ENCODE peak calls at places on chromosomes 7 and 10, in ten cellular contexts. B is SHP77; D is activated T-cell treated with anti-CD3 and anti-CD28 coated beads, Interleukin-2, amount 50 U/mL, for 48 hours; N is activated effector memory CD4-positive, alpha-beta T cell treated with anti-CD3 and anti-CD28 coated beads, Interleukin-2, amount 50 U/mL, for 16 hours; M is left ventricle myocardium superior; U is left ventricle myocardium inferior; A is sigmoid colon; T is lower lobe of right lung; Y is stimulated activated CD8-positive, alpha-beta memory T cell treated with anti-CD3 and anti-CD28 coated beads, Interleukin-15, amount 100 ng/mL, for 24 hours; J is left cardiac atrium. V is an unnamed sample.
A peak's percentile ranks its signal among the peaks of the same experiment; 100 is the strongest.

GRCh38 chr10:118543714-118544400 is 51.6 kb downstream of the PRLHR start:
- DNase-seq in D (peak; percentile 59), M (peak; percentile 39), J (peak; percentile 35), T (peak; percentile 60), N (peak; percentile 74), B (peak; percentile 21), Y (peak; percentile 12), A (no peak), U (peak; percentile 27), V (peak; percentile 29)

GRCh38 chr7:107938448-107939250 is 47.7 kb downstream of the DLD start:
- DNase-seq in U (peak; percentile 44), A (peak; percentile 88), D (no peak), N (no peak), J (peak; percentile 62), B (no peak), M (peak; percentile 56), Y (no peak), T (no peak), V (no peak)

GRCh38 chr10:128322950-128323349 is 196.7 kb upstream of the MKI67 start:
- DNase-seq in M (no peak), B (no peak), T (no peak), U (no peak), D (no peak), Y (no peak), N (no peak), A (no peak), J (no peak), V (no peak)

GRCh38 chr10:45454262-45454661 is 80.2 kb downstream of the ALOX5 start:
- DNase-seq in B (no peak), T (no peak), J (no peak), Y (no peak), M (no peak), A (no peak), U (no peak), N (no peak), D (no peak), V (no peak)

GRCh38 chr7:147432068-147432467 is 1158.5 kb upstream of the C7orf33 start:
- DNase-seq in J (no peak), U (no peak), B (no peak), M (no peak), D (no peak), N (no peak), A (no peak), Y (no peak), T (no peak), V (no peak)

GRCh38 chr7:135601182-135601581 is 43.5 kb downstream of the NUP205 start:
- DNase-seq in B (no peak), U (no peak), J (no peak), Y (no peak), A (no peak), N (no peak), T (no peak), D (no peak), M (no peak), V (no peak)

GRCh38 chr7:99040104-99040958 is 103.6 kb downstream of the SMURF1 start:
- DNase-seq in U (peak; percentile 76), D (peak; percentile 71), M (peak; percentile 74), J (peak; percentile 85), N (peak; percentile 82), B (peak; percentile 75), T (peak; percentile 65), A (peak; percentile 93), Y (peak; percentile 21), V (peak; percentile 32)

GRCh38 chr7:107609861-107610260 is 29.8 kb downstream of the BCAP29 start:
- DNase-seq in U (no peak), M (no peak), T (no peak), A (no peak), Y (no peak), N (no peak), D (no peak), B (no peak), J (no peak), V (no peak)

GRCh38 chr7:153887756-153888591 is 164.2 kb upstream of the DPP6 start:
- DNase-seq in Y (no peak), D (no peak), B (no peak), U (no peak), M (no peak), J (no peak), T (peak; percentile 42), A (no peak), N (no peak), V (no peak)

GRCh38 chr10:43854042-43854441 is 205.4 kb upstream of the ZNF32 start:
- DNase-seq in B (no peak), Y (no peak), M (no peak), J (no peak), A (no peak), N (no peak), D (no peak), T (no peak), U (no peak), V (no peak)

GRCh38 chr7:43530553-43531410 is 52.1 kb upstream of the STK17A start:
- DNase-seq in A (no peak), M (no peak), U (no peak), D (no peak), J (no peak), T (no peak), N (no peak), Y (no peak), B (no peak), V (no peak)

GRCh38 chr7:82599910-82600309 is 156.3 kb upstream of the CACNA2D1 start:
- DNase-seq in M (no peak), J (no peak), B (no peak), U (no peak), T (no peak), Y (no peak), A (no peak), N (no peak), D (no peak), V (no peak)

GRCh38 chr10:43123361-43124093 is 14.7 kb upstream of the CSGALNACT2 start:
- DNase-seq in N (no peak), J (no peak), A (no peak), B (no peak), D (no peak), Y (no peak), M (no peak), T (no peak), U (no peak), V (no peak)

GRCh38 chr10:20855398-20856038 is 41.6 kb downstream of the NEBL start:
- DNase-seq in Y (no peak), D (no peak), T (no peak), J (no peak), B (no peak), U (no peak), A (no peak), N (no peak), M (no peak), V (no peak)

GRCh38 chr7:38107486-38107893 is 70.6 kb upstream of the STARD3NL start:
- DNase-seq in M (peak; percentile 37), J (peak; percentile 46), T (peak; percentile 50), D (peak; percentile 76), Y (peak; percentile 35), N (peak; percentile 85), A (peak; percentile 67), U (peak; percentile 17), B (peak; percentile 76), V (peak; percentile 42)

GRCh38 chr7:2029211-2029905 is 203.4 kb downstream of the MAD1L1 start:
- DNase-seq in M (peak; percentile 6), U (peak; percentile 5), A (no peak), D (no peak), N (peak; percentile 52), Y (no peak), J (peak; percentile 3), T (peak; percentile 12), B (no peak), V (no peak)

V was measured in activated T-helper 2 cell treated with anti-CD3 and anti-CD28 coated beads, Interferon-gamma antibody, Interleukin-2, Interleukin-4, amounts not matched to agents 10 μg/mL and 5 μg/mL and 100 μg/mL, durations not matched to agents 14 hours and 24 hours and 36 hours.